ENCODE peak calls at places on chromosome 9, in five cellular contexts. O is HTR-8/SVneo; K is activated CD8-positive, alpha-beta memory T cell treated with anti-CD3 and anti-CD28 coated beads, Interleukin-2, amount 10 ng/mL, durations not matched to agents 7 days and 5 days; J is frontal cortex; F is ELR. E is an unnamed sample.

GRCh38 chr9:131260751-131261452 is 15.4 kb downstream of the FAM78A start:
- DNase-seq in J (no peak), O (no peak), F (no peak), K (no peak), E (no peak)

GRCh38 chr9:126702501-126703329 is 89.0 kb downstream of the LMX1B start:
- DNase-seq in J (no peak), O (no peak), K (peak; percentile 56), F (peak; percentile 26), E (no peak)

GRCh38 chr9:134858051-134858841 is 22.4 kb upstream of the FCN2 start:
- DNase-seq in O (peak; percentile 26), K (peak; percentile 52), F (peak; percentile 47), J (no peak), E (no peak)

GRCh38 chr9:108755979-108756378 is 99.8 kb downstream of the ACTL7B start:
- DNase-seq in F (no peak), K (no peak), O (no peak), J (no peak), E (no peak)

GRCh38 chr9:105216440-105217178 is 27.8 kb upstream of the SLC44A1 start:
- DNase-seq in F (no peak), O (no peak), J (no peak), K (no peak), E (no peak)

GRCh38 chr9:113807173-113808061 is 68.7 kb upstream of the ZNF618 start:
- DNase-seq in K (peak; percentile 53), O (peak; percentile 52), F (peak; percentile 68), J (peak; percentile 65), E (peak; percentile 54)

GRCh38 chr9:72268961-72269360 is 96.0 kb downstream of the ZFAND5 start:
- DNase-seq in J (no peak), K (no peak), F (no peak), O (no peak), E (no peak)

GRCh38 chr9:132026932-132027585 is 52.6 kb downstream of the MED27 start:
- DNase-seq in O (peak; percentile 75), J (no peak), K (no peak), F (peak; percentile 97), E (peak; percentile 67)

GRCh38 chr9:128245293-128246151 is 30.3 kb downstream of the GOLGA2 start:
- DNase-seq in K (no peak), J (no peak), F (peak; percentile 87), O (peak; percentile 26), E (peak; percentile 51)

GRCh38 chr9:73200694-73201432 is 49.2 kb downstream of the ANXA1 start:
- DNase-seq in K (no peak), O (peak; percentile 11), J (no peak), F (peak; percentile 72), E (peak; percentile 38)

GRCh38 chr9:127336708-127337352 is 60.1 kb upstream of the SLC2A8 start:
- DNase-seq in F (peak; percentile 98), K (no peak), O (peak; percentile 56), J (peak; percentile 45), E (peak; percentile 96)

GRCh38 chr9:129623331-129623730 is 2.4 kb upstream of the C9orf50 start:
- DNase-seq in K (no peak), F (peak; percentile 65), J (no peak), O (no peak), E (peak; percentile 34)

GRCh38 chr9:106893088-106893487 is 30.1 kb downstream of the ZNF462 start:
- DNase-seq in K (no peak), J (no peak), O (peak; percentile 42), F (peak; percentile 92), E (peak; percentile 86)

GRCh38 chr9:130078547-130078946 is 24.8 kb downstream of the GPR107 start:
- DNase-seq in K (no peak), O (no peak), F (no peak), J (peak; percentile 46), E (no peak)

GRCh38 chr9:98375138-98375726 is 119.8 kb upstream of the TBC1D2 start:
- DNase-seq in F (peak; percentile 96), K (no peak), O (no peak), J (no peak), E (peak; percentile 88)

GRCh38 chr9:18800579-18800978 is 232.4 kb downstream of the SAXO1 start:
- DNase-seq in K (no peak), J (no peak), O (no peak), F (no peak), E (no peak)

GRCh38 chr9:113596616-113597320 is 133.2 kb downstream of the RGS3 start:
- DNase-seq in J (no peak), K (no peak), F (no peak), O (no peak), E (no peak)

GRCh38 chr9:22053178-22053577 is 44.1 kb upstream of the CDKN2B start:
- DNase-seq in F (peak; percentile 41), K (no peak), J (no peak), O (no peak), E (peak; percentile 50)

GRCh38 chr9:95131023-95131943 is 186.2 kb downstream of the FANCC start:
- DNase-seq in F (peak; percentile 73), J (peak; percentile 75), K (peak; percentile 61), O (peak; percentile 60), E (peak; percentile 46)

GRCh38 chr9:977361-978116 is 1.1 kb downstream of the DMRT3 start:
- DNase-seq in J (no peak), K (no peak), O (no peak), F (no peak), E (no peak)

GRCh38 chr9:92392690-92393089 is 11.7 kb downstream of the OGN start:
- DNase-seq in J (no peak), O (no peak), K (no peak), F (peak; percentile 45), E (peak; percentile 19)

GRCh38 chr9:134449180-134449916 is 123.1 kb downstream of the RXRA start:
- DNase-seq in O (peak; percentile 92), F (peak; percentile 95), K (peak; percentile 79), J (peak; percentile 99), E (peak; percentile 94)

GRCh38 chr9:134922932-134923240 is 5.2 kb upstream of the FCN1 start:
- DNase-seq in O (no peak), F (no peak), J (no peak), K (no peak), E (no peak)

GRCh38 chr9:126515873-126516505 is 97.7 kb upstream of the LMX1B start:
- DNase-seq in F (no peak), K (no peak), O (no peak), J (no peak), E (no peak)

GRCh38 chr9:68872026-68872501 is 141.8 kb downstream of the PRKACG start:
- DNase-seq in F (no peak), O (no peak), K (no peak), J (no peak), E (no peak)

GRCh38 chr9:121558423-121558950 is 58.8 kb upstream of the GGTA1 start:
- DNase-seq in K (no peak), J (no peak), O (no peak), F (no peak), E (no peak)

GRCh38 chr9:7977586-7977985 is 178.0 kb upstream of the DMAC1 start:
- DNase-seq in O (no peak), F (no peak), K (no peak), J (no peak), E (no peak)

GRCh38 chr9:90523953-90524352 is 118.7 kb downstream of the DIRAS2 start:
- DNase-seq in O (no peak), J (no peak), K (no peak), F (no peak), E (no peak)

GRCh38 chr9:108290839-108291585 is 564.8 kb downstream of the ACTL7B start:
- DNase-seq in F (no peak), J (no peak), O (no peak), K (no peak), E (no peak)

GRCh38 chr9:133643362-133643755 is 7.2 kb downstream of the DBH start:
- DNase-seq in O (no peak), F (no peak), K (no peak), J (no peak), E (no peak)

GRCh38 chr9:121684381-121685145 is 33.1 kb downstream of the DAB2IP start:
- DNase-seq in O (peak; percentile 26), J (no peak), F (peak; percentile 38), K (no peak), E (no peak)

GRCh38 chr9:125438506-125439433 is 177.1 kb downstream of the GAPVD1 start:
- DNase-seq in F (no peak), O (no peak), K (no peak), J (no peak), E (no peak)

E was measured in HCEC 1CT.